ENCODE peak calls at places on chromosome 3, in eight cellular contexts. One of them, this sample, is unnamed.

GRCh38 chr3:127791221-127791913 is 30.9 kb downstream of the MGLL start:
- DNase-seq in WERI-Rb-1: peak
- DNase-seq in activated CD8-positive, alpha-beta T cell treated with anti-CD3 and anti-CD28 coated beads for 36 hours: peak
- DNase-seq in SJSA1: peak
- DNase-seq in activated CD8-positive, alpha-beta memory T cell treated with anti-CD3 and anti-CD28 coated beads for 48 hours: no peak
- DNase-seq in HT-29: peak
- DNase-seq in dorsolateral prefrontal cortex: no peak
- DNase-seq in neural progenitor cell: peak
- DNase-seq in this sample: no peak

GRCh38 chr3:35305406-35305805 is 333.9 kb upstream of the ARPP21 start:
- DNase-seq in WERI-Rb-1: no peak
- DNase-seq in activated CD8-positive, alpha-beta T cell treated with anti-CD3 and anti-CD28 coated beads for 36 hours: no peak
- DNase-seq in SJSA1: no peak
- DNase-seq in activated CD8-positive, alpha-beta memory T cell treated with anti-CD3 and anti-CD28 coated beads for 48 hours: no peak
- DNase-seq in HT-29: no peak
- DNase-seq in dorsolateral prefrontal cortex: no peak
- DNase-seq in neural progenitor cell: no peak
- DNase-seq in this sample: no peak

GRCh38 chr3:51391566-51392300 is 648 bp downstream of the RBM15B start:
- DNase-seq in WERI-Rb-1: no peak
- DNase-seq in activated CD8-positive, alpha-beta T cell treated with anti-CD3 and anti-CD28 coated beads for 36 hours: peak
- DNase-seq in SJSA1: peak
- DNase-seq in activated CD8-positive, alpha-beta memory T cell treated with anti-CD3 and anti-CD28 coated beads for 48 hours: no peak
- DNase-seq in HT-29: peak
- DNase-seq in dorsolateral prefrontal cortex: no peak
- DNase-seq in neural progenitor cell: peak
- DNase-seq in this sample: no peak

GRCh38 chr3:123503200-123503599 is 54.3 kb upstream of the ADCY5 start:
- DNase-seq in WERI-Rb-1: no peak
- DNase-seq in activated CD8-positive, alpha-beta T cell treated with anti-CD3 and anti-CD28 coated beads for 36 hours: no peak
- DNase-seq in SJSA1: no peak
- DNase-seq in activated CD8-positive, alpha-beta memory T cell treated with anti-CD3 and anti-CD28 coated beads for 48 hours: no peak
- DNase-seq in HT-29: no peak
- DNase-seq in dorsolateral prefrontal cortex: no peak
- DNase-seq in neural progenitor cell: no peak
- DNase-seq in this sample: no peak

GRCh38 chr3:179081885-179082284 is 10.3 kb upstream of the ZMAT3 start:
- DNase-seq in WERI-Rb-1: no peak
- DNase-seq in activated CD8-positive, alpha-beta T cell treated with anti-CD3 and anti-CD28 coated beads for 36 hours: no peak
- DNase-seq in SJSA1: no peak
- DNase-seq in activated CD8-positive, alpha-beta memory T cell treated with anti-CD3 and anti-CD28 coated beads for 48 hours: no peak
- DNase-seq in HT-29: no peak
- DNase-seq in dorsolateral prefrontal cortex: no peak
- DNase-seq in neural progenitor cell: no peak
- DNase-seq in this sample: no peak

GRCh38 chr3:35744419-35744818 is 105.1 kb downstream of the ARPP21 start:
- DNase-seq in WERI-Rb-1: no peak
- DNase-seq in activated CD8-positive, alpha-beta T cell treated with anti-CD3 and anti-CD28 coated beads for 36 hours: no peak
- DNase-seq in SJSA1: no peak
- DNase-seq in activated CD8-positive, alpha-beta memory T cell treated with anti-CD3 and anti-CD28 coated beads for 48 hours: no peak
- DNase-seq in HT-29: no peak
- DNase-seq in dorsolateral prefrontal cortex: peak
- DNase-seq in neural progenitor cell: peak
- DNase-seq in this sample: peak

GRCh38 chr3:71942432-71942831 is 157.5 kb upstream of the PROK2 start:
- DNase-seq in WERI-Rb-1: no peak
- DNase-seq in activated CD8-positive, alpha-beta T cell treated with anti-CD3 and anti-CD28 coated beads for 36 hours: no peak
- DNase-seq in SJSA1: no peak
- DNase-seq in activated CD8-positive, alpha-beta memory T cell treated with anti-CD3 and anti-CD28 coated beads for 48 hours: no peak
- DNase-seq in HT-29: no peak
- DNase-seq in dorsolateral prefrontal cortex: no peak
- DNase-seq in neural progenitor cell: no peak
- DNase-seq in this sample: no peak

GRCh38 chr3:12754315-12754714 is 4.7 kb downstream of the TMEM40 start:
- DNase-seq in WERI-Rb-1: no peak
- DNase-seq in activated CD8-positive, alpha-beta T cell treated with anti-CD3 and anti-CD28 coated beads for 36 hours: no peak
- DNase-seq in SJSA1: no peak
- DNase-seq in activated CD8-positive, alpha-beta memory T cell treated with anti-CD3 and anti-CD28 coated beads for 48 hours: no peak
- DNase-seq in HT-29: no peak
- DNase-seq in dorsolateral prefrontal cortex: no peak
- DNase-seq in neural progenitor cell: no peak
- DNase-seq in this sample: no peak

GRCh38 chr3:45224824-45225464 is 1.1 kb downstream of the TMEM158 start:
- DNase-seq in WERI-Rb-1: peak
- DNase-seq in activated CD8-positive, alpha-beta T cell treated with anti-CD3 and anti-CD28 coated beads for 36 hours: peak
- DNase-seq in SJSA1: peak
- DNase-seq in activated CD8-positive, alpha-beta memory T cell treated with anti-CD3 and anti-CD28 coated beads for 48 hours: no peak
- DNase-seq in HT-29: peak
- DNase-seq in dorsolateral prefrontal cortex: peak
- DNase-seq in neural progenitor cell: peak
- DNase-seq in this sample: peak

GRCh38 chr3:109125902-109126301 is 8.0 kb upstream of the MORC1 start:
- DNase-seq in WERI-Rb-1: no peak
- DNase-seq in activated CD8-positive, alpha-beta T cell treated with anti-CD3 and anti-CD28 coated beads for 36 hours: no peak
- DNase-seq in SJSA1: no peak
- DNase-seq in activated CD8-positive, alpha-beta memory T cell treated with anti-CD3 and anti-CD28 coated beads for 48 hours: no peak
- DNase-seq in HT-29: peak
- DNase-seq in dorsolateral prefrontal cortex: no peak
- DNase-seq in neural progenitor cell: no peak
- DNase-seq in this sample: no peak

GRCh38 chr3:72661115-72661457 is 187.2 kb downstream of the SHQ1 start:
- DNase-seq in WERI-Rb-1: no peak
- DNase-seq in activated CD8-positive, alpha-beta T cell treated with anti-CD3 and anti-CD28 coated beads for 36 hours: no peak
- DNase-seq in SJSA1: peak
- DNase-seq in activated CD8-positive, alpha-beta memory T cell treated with anti-CD3 and anti-CD28 coated beads for 48 hours: no peak
- DNase-seq in HT-29: no peak
- DNase-seq in dorsolateral prefrontal cortex: peak
- DNase-seq in neural progenitor cell: no peak
- DNase-seq in this sample: no peak

GRCh38 chr3:4908066-4908768 is 71.0 kb upstream of the BHLHE40 start:
- DNase-seq in WERI-Rb-1: no peak
- DNase-seq in activated CD8-positive, alpha-beta T cell treated with anti-CD3 and anti-CD28 coated beads for 36 hours: peak
- DNase-seq in SJSA1: no peak
- DNase-seq in activated CD8-positive, alpha-beta memory T cell treated with anti-CD3 and anti-CD28 coated beads for 48 hours: no peak
- DNase-seq in HT-29: no peak
- DNase-seq in dorsolateral prefrontal cortex: no peak
- DNase-seq in neural progenitor cell: no peak
- DNase-seq in this sample: no peak

GRCh38 chr3:158830391-158830790 is 28.5 kb downstream of the MFSD1 start:
- DNase-seq in WERI-Rb-1: no peak
- DNase-seq in activated CD8-positive, alpha-beta T cell treated with anti-CD3 and anti-CD28 coated beads for 36 hours: no peak
- DNase-seq in SJSA1: no peak
- DNase-seq in activated CD8-positive, alpha-beta memory T cell treated with anti-CD3 and anti-CD28 coated beads for 48 hours: no peak
- DNase-seq in HT-29: no peak
- DNase-seq in dorsolateral prefrontal cortex: no peak
- DNase-seq in neural progenitor cell: no peak
- DNase-seq in this sample: no peak

GRCh38 chr3:145942052-145942451 is 218.9 kb downstream of the PLOD2 start:
- DNase-seq in WERI-Rb-1: no peak
- DNase-seq in activated CD8-positive, alpha-beta T cell treated with anti-CD3 and anti-CD28 coated beads for 36 hours: no peak
- DNase-seq in SJSA1: no peak
- DNase-seq in activated CD8-positive, alpha-beta memory T cell treated with anti-CD3 and anti-CD28 coated beads for 48 hours: no peak
- DNase-seq in HT-29: no peak
- DNase-seq in dorsolateral prefrontal cortex: no peak
- DNase-seq in neural progenitor cell: no peak
- DNase-seq in this sample: no peak

GRCh38 chr3:185327052-185327451 is 35.9 kb upstream of the MAP3K13 start:
- DNase-seq in WERI-Rb-1: no peak
- DNase-seq in activated CD8-positive, alpha-beta T cell treated with anti-CD3 and anti-CD28 coated beads for 36 hours: no peak
- DNase-seq in SJSA1: no peak
- DNase-seq in activated CD8-positive, alpha-beta memory T cell treated with anti-CD3 and anti-CD28 coated beads for 48 hours: no peak
- DNase-seq in HT-29: no peak
- DNase-seq in dorsolateral prefrontal cortex: no peak
- DNase-seq in neural progenitor cell: no peak
- DNase-seq in this sample: no peak

GRCh38 chr3:180383332-180384020 is 218.5 kb upstream of the TTC14 start:
- DNase-seq in WERI-Rb-1: no peak
- DNase-seq in activated CD8-positive, alpha-beta T cell treated with anti-CD3 and anti-CD28 coated beads for 36 hours: no peak
- DNase-seq in SJSA1: no peak
- DNase-seq in activated CD8-positive, alpha-beta memory T cell treated with anti-CD3 and anti-CD28 coated beads for 48 hours: no peak
- DNase-seq in HT-29: no peak
- DNase-seq in dorsolateral prefrontal cortex: no peak
- DNase-seq in neural progenitor cell: no peak
- DNase-seq in this sample: no peak

GRCh38 chr3:159172473-159172872 is 370.6 kb downstream of the MFSD1 start:
- DNase-seq in WERI-Rb-1: no peak
- DNase-seq in activated CD8-positive, alpha-beta T cell treated with anti-CD3 and anti-CD28 coated beads for 36 hours: no peak
- DNase-seq in SJSA1: no peak
- DNase-seq in activated CD8-positive, alpha-beta memory T cell treated with anti-CD3 and anti-CD28 coated beads for 48 hours: no peak
- DNase-seq in HT-29: no peak
- DNase-seq in dorsolateral prefrontal cortex: no peak
- DNase-seq in neural progenitor cell: no peak
- DNase-seq in this sample: no peak

GRCh38 chr3:76912966-76913365 is 126.9 kb upstream of the ROBO2 start:
- DNase-seq in WERI-Rb-1: no peak
- DNase-seq in activated CD8-positive, alpha-beta T cell treated with anti-CD3 and anti-CD28 coated beads for 36 hours: no peak
- DNase-seq in SJSA1: no peak
- DNase-seq in activated CD8-positive, alpha-beta memory T cell treated with anti-CD3 and anti-CD28 coated beads for 48 hours: no peak
- DNase-seq in HT-29: no peak
- DNase-seq in dorsolateral prefrontal cortex: no peak
- DNase-seq in neural progenitor cell: no peak
- DNase-seq in this sample: no peak

GRCh38 chr3:50525987-50526386 is 22.6 kb upstream of the CACNA2D2 start:
- DNase-seq in WERI-Rb-1: no peak
- DNase-seq in activated CD8-positive, alpha-beta T cell treated with anti-CD3 and anti-CD28 coated beads for 36 hours: peak
- DNase-seq in SJSA1: no peak
- DNase-seq in activated CD8-positive, alpha-beta memory T cell treated with anti-CD3 and anti-CD28 coated beads for 48 hours: peak
- DNase-seq in HT-29: peak
- DNase-seq in dorsolateral prefrontal cortex: no peak
- DNase-seq in neural progenitor cell: peak
- DNase-seq in this sample: no peak

GRCh38 chr3:59728509-59728908 is 678.7 kb upstream of the CFAP20DC start:
- DNase-seq in WERI-Rb-1: no peak
- DNase-seq in activated CD8-positive, alpha-beta T cell treated with anti-CD3 and anti-CD28 coated beads for 36 hours: no peak
- DNase-seq in SJSA1: no peak
- DNase-seq in activated CD8-positive, alpha-beta memory T cell treated with anti-CD3 and anti-CD28 coated beads for 48 hours: no peak
- DNase-seq in HT-29: no peak
- DNase-seq in dorsolateral prefrontal cortex: no peak
- DNase-seq in neural progenitor cell: no peak
- DNase-seq in this sample: no peak

This sample was measured in C1 segment of cervical spinal cord.